ENCODE peak calls at places on chromosome 12, in nine cellular contexts. H is NCI-H2081; T is left cardiac atrium; Z is AG08396; I is non-pigmented ciliary epithelial cell; E is NCI-H1694; O is central memory CD4-positive, alpha-beta T cell; Y is testis; D is NCI-H524. A is an unnamed sample.

GRCh38 chr12:30795410-30795659 is 40.6 kb upstream of the CAPRIN2 start:
- DNase-seq in Z (no peak), T (no peak), H (no peak), D (no peak), O (no peak), Y (no peak), I (no peak), E (no peak), A (no peak)

GRCh38 chr12:131775904-131776889 is 52.0 kb upstream of the MMP17 start:
- DNase-seq in Y (no peak), D (no peak), H (no peak), O (no peak), E (no peak), Z (no peak), T (no peak), I (no peak), A (no peak)

GRCh38 chr12:124379938-124380754 is 85.3 kb downstream of the RFLNA start:
- DNase-seq in I (peak), E (no peak), D (no peak), Y (peak), H (no peak), T (peak), Z (peak), O (no peak), A (no peak)

GRCh38 chr12:109571773-109572505 is 1.4 kb downstream of the MMAB start:
- DNase-seq in T (no peak), Z (no peak), D (no peak), I (no peak), Y (no peak), O (no peak), E (no peak), H (no peak), A (no peak)

GRCh38 chr12:51972849-51973273 is 21.4 kb downstream of the ACVR1B start:
- DNase-seq in Z (no peak), Y (peak), D (no peak), E (no peak), H (no peak), O (peak), I (peak), T (peak), A (no peak)

GRCh38 chr12:49562233-49562632 is 5.7 kb downstream of the MCRS1 start:
- DNase-seq in D (no peak), I (no peak), Z (no peak), T (no peak), Y (no peak), O (no peak), H (no peak), E (no peak), A (no peak)

GRCh38 chr12:76238688-76239087 is 109.5 kb downstream of the BBS10 start:
- DNase-seq in Y (no peak), H (no peak), T (no peak), D (no peak), I (no peak), Z (no peak), O (no peak), E (no peak), A (no peak)

GRCh38 chr12:108826807-108827721 is 30.3 kb downstream of the SSH1 start:
- DNase-seq in Y (no peak), I (no peak), T (no peak), D (peak), Z (no peak), E (no peak), H (no peak), O (no peak), A (no peak)

GRCh38 chr12:62854024-62854423 is 80.9 kb downstream of the PPM1H start:
- DNase-seq in I (no peak), D (no peak), Z (no peak), O (no peak), Y (no peak), T (no peak), H (no peak), E (no peak), A (no peak)

GRCh38 chr12:6613776-6614512 is 6.8 kb upstream of the CHD4 start:
- DNase-seq in H (peak), T (peak), D (peak), Z (peak), Y (peak), I (peak), E (peak), O (peak), A (peak)

A was measured in NCI-H446 treated with DMSO at 0.1 percent for 48 hours.